ENCODE peak calls at places on chromosomes 4 and X, in five cellular contexts. One of them, this sample, is unnamed.

GRCh38 chrX:110286126-110286525 is 31.8 kb downstream of the AMMECR1 start:
- DNase-seq in A549: peak; percentile 58
- DNase-seq in K562: no peak
- DNase-seq in H1: no peak
- DNase-seq in HepG2: no peak
- DNase-seq in this sample: peak; percentile 89

GRCh38 chr4:143287571-143287923 is 49.1 kb upstream of the GAB1 start:
- DNase-seq in K562: no peak
- DNase-seq in A549: no peak
- DNase-seq in HepG2: no peak
- DNase-seq in H1: no peak
- DNase-seq in this sample: no peak

GRCh38 chr4:186727149-186727976 is 3.7 kb upstream of the FAT1 start:
- DNase-seq in A549: peak; percentile 47
- DNase-seq in HepG2: no peak
- DNase-seq in H1: no peak
- DNase-seq in K562: no peak
- DNase-seq in this sample: peak; percentile 47

GRCh38 chrX:110383414-110383813 is 24.8 kb downstream of the RTL9 start:
- DNase-seq in A549: no peak
- DNase-seq in H1: no peak
- DNase-seq in HepG2: no peak
- DNase-seq in K562: no peak
- DNase-seq in this sample: peak; percentile 86

GRCh38 chr4:176587920-176588319 is 204.8 kb downstream of the VEGFC start:
- DNase-seq in K562: no peak
- DNase-seq in A549: no peak
- DNase-seq in HepG2: no peak
- DNase-seq in H1: no peak
- DNase-seq in this sample: peak; percentile 83

GRCh38 chrX:64218023-64218422 is 12.4 kb downstream of the ASB12 start:
- DNase-seq in A549: no peak
- DNase-seq in K562: no peak
- DNase-seq in HepG2: no peak
- DNase-seq in H1: no peak
- DNase-seq in this sample: no peak

GRCh38 chr4:151031831-151032605 is 16.9 kb upstream of the LRBA start:
- DNase-seq in K562: peak; percentile 67
- DNase-seq in H1: no peak
- DNase-seq in HepG2: no peak
- DNase-seq in A549: peak; percentile 35
- DNase-seq in this sample: peak; percentile 71

GRCh38 chr4:112511294-112512118 is 4.5 kb downstream of the NEUROG2 start:
- DNase-seq in K562: no peak
- DNase-seq in HepG2: no peak
- DNase-seq in A549: no peak
- DNase-seq in H1: no peak
- DNase-seq in this sample: no peak

GRCh38 chrX:119025900-119026299 is 46.9 kb upstream of the CT47C1 start:
- DNase-seq in HepG2: no peak
- DNase-seq in K562: no peak
- DNase-seq in H1: no peak
- DNase-seq in A549: no peak
- DNase-seq in this sample: no peak

GRCh38 chrX:41019041-41019392 is 66.2 kb upstream of the USP9X start:
- DNase-seq in K562: no peak
- DNase-seq in HepG2: no peak
- DNase-seq in H1: no peak
- DNase-seq in A549: no peak
- DNase-seq in this sample: no peak

GRCh38 chr4:150888217-150888616 is 126.9 kb downstream of the LRBA start:
- DNase-seq in A549: no peak
- DNase-seq in HepG2: no peak
- DNase-seq in K562: no peak
- DNase-seq in H1: no peak
- DNase-seq in this sample: no peak

GRCh38 chr4:30945586-30945985 is 225.4 kb downstream of the PCDH7 start:
- DNase-seq in A549: no peak
- DNase-seq in K562: no peak
- DNase-seq in H1: no peak
- DNase-seq in HepG2: no peak
- DNase-seq in this sample: peak; percentile 11

GRCh38 chr4:180456928-180457327 is 1786.3 kb upstream of the TENM3 start:
- DNase-seq in HepG2: no peak
- DNase-seq in H1: no peak
- DNase-seq in K562: no peak
- DNase-seq in A549: peak; percentile 2
- DNase-seq in this sample: no peak

GRCh38 chrX:109590176-109590575 is 34.8 kb downstream of the KCNE5 start:
- DNase-seq in K562: no peak
- DNase-seq in HepG2: no peak
- DNase-seq in H1: no peak
- DNase-seq in A549: no peak
- DNase-seq in this sample: no peak

GRCh38 chrX:71067727-71068051 is 445 bp downstream of the SNX12 start:
- DNase-seq in A549: no peak
- DNase-seq in HepG2: no peak
- DNase-seq in H1: no peak
- DNase-seq in K562: no peak
- DNase-seq in this sample: no peak

GRCh38 chrX:14948701-14949100 is 75.5 kb downstream of the MOSPD2 start:
- DNase-seq in K562: no peak
- DNase-seq in A549: peak; percentile 13
- DNase-seq in H1: no peak
- DNase-seq in HepG2: no peak
- DNase-seq in this sample: no peak

GRCh38 chrX:135437867-135438733 is 16.4 kb downstream of the SMIM10L2A start:
- DNase-seq in K562: peak; percentile 43
- DNase-seq in H1: no peak
- DNase-seq in HepG2: peak; percentile 2
- DNase-seq in A549: peak; percentile 15
- DNase-seq in this sample: no peak

GRCh38 chrX:39855748-39856129 is 242.0 kb downstream of the BCOR start:
- DNase-seq in H1: no peak
- DNase-seq in K562: peak; percentile 79
- DNase-seq in A549: peak; percentile 12
- DNase-seq in HepG2: no peak
- DNase-seq in this sample: peak; percentile 43

GRCh38 chrX:30561191-30561590 is 16.4 kb downstream of the TASL start:
- DNase-seq in K562: no peak
- DNase-seq in HepG2: no peak
- DNase-seq in A549: no peak
- DNase-seq in H1: no peak
- DNase-seq in this sample: no peak
- TF ChIP-seq MAFK in K562: no peak
- TF ChIP-seq MAFK in HepG2: no peak
- TF ChIP-seq MAFK in A549: no peak
- TF ChIP-seq MAFK in H1: no peak
- TF ChIP-seq MAFK in this sample: no peak

GRCh38 chr4:32102941-32103340 is 1382.8 kb downstream of the PCDH7 start:
- DNase-seq in A549: no peak
- DNase-seq in H1: no peak
- DNase-seq in K562: no peak
- DNase-seq in HepG2: no peak
- DNase-seq in this sample: no peak

DNA sequence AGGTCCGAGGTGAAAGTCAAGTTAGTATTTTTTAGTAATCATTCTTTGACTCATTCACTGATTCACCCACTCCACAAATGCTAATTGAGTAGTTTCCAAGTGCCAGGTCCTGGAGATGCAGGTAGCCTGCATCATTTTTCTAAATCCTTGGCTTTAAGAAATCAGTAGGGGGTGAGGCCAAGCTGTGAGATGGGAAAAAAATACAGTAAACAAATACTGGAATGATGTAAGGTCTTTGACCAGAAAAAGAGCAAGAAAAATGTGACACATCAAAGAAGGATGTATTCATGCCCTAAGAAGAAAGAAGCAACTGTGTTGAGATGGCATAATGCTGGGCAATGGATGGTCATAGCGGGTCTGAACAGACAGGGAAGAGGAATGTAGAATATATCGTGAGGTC is 1386.6 kb downstream of the PCDH7 start:
- DNase-seq in A549: no peak
- DNase-seq in K562: no peak
- DNase-seq in HepG2: no peak
- DNase-seq in H1: no peak
- DNase-seq in this sample: no peak
- TF ChIP-seq MAFK in A549: no peak
- TF ChIP-seq MAFK in K562: no peak
- TF ChIP-seq MAFK in HepG2: no peak
- TF ChIP-seq MAFK in H1: no peak
- TF ChIP-seq MAFK in this sample: no peak

DNA sequence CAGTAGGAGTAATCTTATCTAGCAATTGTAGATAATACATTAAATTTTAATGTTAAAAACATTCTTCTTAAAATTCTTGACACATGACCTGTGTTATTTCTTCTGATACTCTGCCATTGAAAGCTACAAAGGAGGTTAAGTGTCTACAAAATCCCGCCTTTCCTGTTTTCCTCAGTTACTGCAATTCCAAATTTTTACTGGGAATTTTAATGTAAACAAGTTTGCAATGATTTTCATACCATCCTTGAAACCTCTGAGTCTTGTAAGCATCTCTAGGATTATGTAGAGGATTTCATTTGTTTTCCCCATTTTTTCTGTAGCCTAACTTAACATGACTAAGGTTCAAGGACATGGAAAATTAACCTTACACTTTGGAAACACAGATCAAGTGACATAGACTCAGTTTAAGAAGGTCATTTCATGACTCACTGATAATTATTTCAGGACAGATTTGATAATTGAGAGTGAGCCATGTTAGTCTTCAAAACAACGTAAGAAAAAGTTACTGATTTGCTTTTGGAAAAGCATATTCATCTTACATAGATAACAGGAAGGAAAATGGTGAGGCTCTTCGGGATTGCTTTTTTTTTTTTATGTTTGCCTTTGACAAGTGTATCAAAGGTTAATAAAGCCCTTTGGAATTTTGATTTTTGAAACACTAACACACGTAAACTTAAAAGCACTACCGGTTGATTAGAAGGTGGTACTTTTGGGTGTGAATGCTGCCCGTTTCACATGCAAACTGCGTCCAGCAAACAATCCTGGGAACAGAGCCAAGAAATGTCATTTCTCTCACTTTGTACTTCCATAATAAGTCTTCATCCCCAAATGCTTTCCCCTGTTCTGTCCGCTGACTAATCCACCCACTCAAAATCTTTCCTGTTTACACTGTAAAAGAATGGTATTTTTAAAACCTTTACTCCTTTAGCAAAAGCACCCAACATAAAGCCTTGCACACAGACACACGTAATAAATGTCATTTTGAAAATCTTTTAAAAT is 39.4 kb upstream of the PDLIM5 start:
- DNase-seq in H1: no peak
- DNase-seq in A549: peak; percentile 60
- DNase-seq in K562: peak; percentile 39
- DNase-seq in HepG2: peak; percentile 73
- DNase-seq in this sample: peak; percentile 79
- TF ChIP-seq MAFK in H1: no peak
- TF ChIP-seq MAFK in A549: no peak
- TF ChIP-seq MAFK in K562: no peak
- TF ChIP-seq MAFK in HepG2: no peak
- TF ChIP-seq MAFK in this sample: peak; percentile 4

DNA sequence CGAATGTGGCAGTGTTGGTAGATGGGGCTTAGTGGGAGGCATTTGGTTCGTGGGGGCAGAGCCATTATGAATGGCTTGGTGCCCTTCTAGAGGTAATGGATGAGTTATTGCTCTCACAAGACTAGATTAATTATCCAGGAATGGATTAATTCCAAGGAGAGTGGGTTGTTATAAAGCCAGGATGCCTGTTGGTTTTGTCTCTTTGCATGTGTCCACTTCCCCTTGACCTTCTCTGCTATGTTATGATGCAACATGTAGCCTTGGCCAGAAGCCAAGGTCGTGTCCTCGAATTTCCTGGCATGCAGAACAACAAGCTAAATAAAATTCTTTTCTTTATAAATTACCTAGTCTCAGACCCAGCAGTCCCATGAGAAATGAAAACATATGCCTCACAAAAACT is 111.2 kb upstream of the PLS3 start:
- DNase-seq in HepG2: peak; percentile 39
- DNase-seq in A549: peak; percentile 3
- DNase-seq in K562: no peak
- DNase-seq in H1: no peak
- DNase-seq in this sample: no peak
- TF ChIP-seq MAFK in HepG2: no peak
- TF ChIP-seq MAFK in A549: no peak
- TF ChIP-seq MAFK in K562: no peak
- TF ChIP-seq MAFK in H1: no peak
- TF ChIP-seq MAFK in this sample: no peak

GRCh38 chr4:13704761-13705160 is 77.2 kb upstream of the BOD1L1 start:
- DNase-seq in A549: no peak
- DNase-seq in HepG2: no peak
- DNase-seq in H1: no peak
- DNase-seq in K562: no peak
- DNase-seq in this sample: no peak

GRCh38 chr4:13703096-13703495 is 75.6 kb upstream of the BOD1L1 start:
- DNase-seq in A549: no peak
- DNase-seq in K562: no peak
- DNase-seq in HepG2: no peak
- DNase-seq in H1: no peak
- DNase-seq in this sample: no peak

GRCh38 chr4:13700196-13701140 is 72.9 kb upstream of the BOD1L1 start:
- DNase-seq in H1: no peak
- DNase-seq in A549: peak; percentile 33
- DNase-seq in HepG2: no peak
- DNase-seq in K562: no peak
- DNase-seq in this sample: peak; percentile 91

GRCh38 chr4:13704020-13704419 is 76.5 kb upstream of the BOD1L1 start:
- DNase-seq in A549: no peak
- DNase-seq in H1: no peak
- DNase-seq in HepG2: no peak
- DNase-seq in K562: no peak
- DNase-seq in this sample: no peak

DNA sequence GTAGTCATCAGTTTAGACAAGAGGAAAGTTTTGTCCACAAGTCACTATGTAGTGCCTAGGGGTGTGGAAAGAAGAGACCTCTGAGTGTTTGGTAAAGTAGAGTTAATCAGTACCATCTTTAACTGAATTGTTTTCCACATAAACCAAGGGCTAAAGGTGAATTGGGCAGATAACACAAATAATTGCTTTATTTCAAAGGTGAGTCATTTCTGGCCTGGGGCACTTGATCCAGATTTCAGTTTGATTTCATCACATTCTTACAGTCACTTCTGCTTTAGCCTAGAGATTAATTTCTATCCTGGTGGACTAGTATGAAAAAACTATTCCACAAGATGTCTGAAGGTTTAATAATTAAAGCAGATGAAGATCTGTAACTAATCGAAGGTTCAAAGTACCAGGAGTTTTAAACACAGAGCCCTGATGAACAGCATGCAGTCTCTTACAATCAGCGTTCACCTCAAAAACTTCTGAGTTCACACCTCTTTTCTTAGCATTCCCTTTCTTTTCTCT is 74.5 kb upstream of the BOD1L1 start:
- DNase-seq in HepG2: peak; percentile 1
- DNase-seq in H1: no peak
- DNase-seq in K562: no peak
- DNase-seq in A549: peak; percentile 89
- DNase-seq in this sample: peak; percentile 62
- TF ChIP-seq MAFK in HepG2: no peak
- TF ChIP-seq MAFK in H1: no peak
- TF ChIP-seq MAFK in K562: no peak
- TF ChIP-seq MAFK in A549: no peak
- TF ChIP-seq MAFK in this sample: no peak